ENCODE peak calls at places on chromosomes 7 and 10, in eight cellular contexts. N is neural progenitor cell, G is cardiac muscle cell, W is right atrium auricular region, S is DND-41, B is sigmoid colon, J is fibroblast of the aortic adventitia, L is fibroblast of pulmonary artery. I is an unnamed sample.

GRCh38 chr10:56279270-56279669 is 81.8 kb downstream of the ZWINT start:
- DNase-seq in W (no peak), S (no peak), J (no peak), L (no peak), B (no peak), N (no peak), G (no peak), I (no peak)

GRCh38 chr10:83991986-83992753 is 147.1 kb upstream of the GHITM start:
- DNase-seq in N (peak), B (no peak), L (peak), S (peak), W (no peak), J (no peak), G (peak), I (no peak)

GRCh38 chr7:1607001-1607400 is 37.2 kb upstream of the PSMG3 start:
- DNase-seq in G (no peak), W (no peak), B (no peak), L (no peak), N (no peak), S (no peak), J (no peak), I (no peak)

GRCh38 chr7:45434404-45434803 is 139.8 kb upstream of the ADCY1 start:
- DNase-seq in W (no peak), S (no peak), G (no peak), N (no peak), B (no peak), L (no peak), J (no peak), I (no peak)

GRCh38 chr10:91624633-91625032 is 8.2 kb downstream of the PPP1R3C start:
- DNase-seq in L (no peak), G (no peak), B (no peak), J (no peak), S (no peak), W (no peak), N (no peak), I (no peak)

GRCh38 chr10:10830316-10831061 is 187.2 kb upstream of the CELF2 start:
- DNase-seq in L (peak), S (no peak), B (no peak), G (no peak), W (no peak), J (peak), N (no peak), I (peak)

GRCh38 chr7:52302765-52303520 is 732.5 kb upstream of the POM121L12 start:
- DNase-seq in J (no peak), W (no peak), B (no peak), N (no peak), L (no peak), G (no peak), S (no peak), I (no peak)

GRCh38 chr7:93140582-93141191 is 7.5 kb downstream of the SAMD9L start:
- DNase-seq in B (no peak), G (no peak), J (no peak), L (no peak), S (no peak), W (no peak), N (no peak), I (no peak)

GRCh38 chr10:28823501-28824075 is 146.3 kb downstream of the BAMBI start:
- DNase-seq in L (no peak), G (no peak), N (no peak), J (no peak), B (no peak), S (no peak), W (no peak), I (no peak)

GRCh38 chr10:103885617-103886016 is 30.2 kb upstream of the SH3PXD2A start:
- DNase-seq in N (no peak), S (no peak), G (no peak), L (peak), W (no peak), J (peak), B (peak), I (peak)

GRCh38 chr7:108533712-108534111 is 7.8 kb upstream of the PNPLA8 start:
- DNase-seq in B (no peak), L (no peak), S (no peak), W (no peak), G (no peak), N (no peak), J (no peak), I (no peak)

GRCh38 chr10:44990965-44991364 is 9.8 kb upstream of the ZNF22 start:
- DNase-seq in L (no peak), G (no peak), B (peak), S (no peak), W (peak), N (no peak), J (no peak), I (no peak)

GRCh38 chr10:59290448-59290847 is 71.9 kb downstream of the FAM13C start:
- DNase-seq in L (no peak), G (no peak), W (no peak), N (no peak), S (no peak), B (no peak), J (no peak), I (no peak)

GRCh38 chr7:102917436-102918353 is 4.9 kb downstream of the LRRC17 start:
- DNase-seq in W (no peak), G (peak), B (no peak), N (no peak), L (peak), J (peak), S (no peak), I (no peak)

GRCh38 chr7:28408105-28408973 is 4.0 kb upstream of the CREB5 start:
- DNase-seq in L (no peak), N (peak), S (no peak), B (peak), G (peak), J (no peak), W (peak), I (no peak)

GRCh38 chr7:46226860-46227259 is 305.8 kb upstream of the IGFBP3 start:
- DNase-seq in J (no peak), N (no peak), B (no peak), L (no peak), S (no peak), W (no peak), G (no peak), I (no peak)

GRCh38 chr7:92988051-92988450 is 129.7 kb downstream of the SAMD9 start:
- DNase-seq in G (no peak), W (no peak), L (peak), N (peak), B (no peak), S (no peak), J (peak), I (no peak)

GRCh38 chr7:36312064-36312914 is 77.4 kb upstream of the ANLN start:
- DNase-seq in B (no peak), J (no peak), W (peak), S (no peak), L (no peak), G (peak), N (peak), I (no peak)

GRCh38 chr10:14586901-14587300 is 187.8 kb downstream of the FAM107B start:
- DNase-seq in W (no peak), J (no peak), B (no peak), L (no peak), N (no peak), G (no peak), S (no peak), I (no peak)

GRCh38 chr10:128046156-128046933 is 79.9 kb downstream of the MKI67 start:
- DNase-seq in B (no peak), W (no peak), G (no peak), J (no peak), S (no peak), L (no peak), N (no peak), I (no peak)

GRCh38 chr10:90743291-90743690 is 114.5 kb downstream of the HTR7 start:
- DNase-seq in L (no peak), S (no peak), N (no peak), B (no peak), G (no peak), W (no peak), J (no peak), I (no peak)

GRCh38 chr10:65430979-65431378 is 1494.9 kb upstream of the LRRTM3 start:
- DNase-seq in J (no peak), W (no peak), B (no peak), L (no peak), S (no peak), G (no peak), N (no peak), I (no peak)

GRCh38 chr10:79049931-79050895 is 18.6 kb upstream of the ZMIZ1 start:
- DNase-seq in J (peak), B (peak), G (no peak), W (no peak), L (peak), N (no peak), S (no peak), I (no peak)

GRCh38 chr7:107078517-107078966 is 34.0 kb downstream of the PRKAR2B start:
- DNase-seq in B (no peak), J (peak), S (no peak), N (peak), W (no peak), L (peak), G (peak), I (no peak)

GRCh38 chr10:90787906-90788491 is 69.8 kb downstream of the HTR7 start:
- DNase-seq in J (peak), B (no peak), W (no peak), S (peak), N (peak), G (peak), L (peak), I (no peak)

GRCh38 chr7:90766814-90767564 is 170.9 kb downstream of the CDK14 start:
- DNase-seq in N (peak), W (no peak), B (no peak), S (no peak), G (peak), L (peak), J (peak), I (no peak)
- H3K4me3 ChIP-seq in N (no peak), W (no peak), B (no peak), S (no peak), G (no peak), L (peak), J (no peak), I (no peak)

DNA sequence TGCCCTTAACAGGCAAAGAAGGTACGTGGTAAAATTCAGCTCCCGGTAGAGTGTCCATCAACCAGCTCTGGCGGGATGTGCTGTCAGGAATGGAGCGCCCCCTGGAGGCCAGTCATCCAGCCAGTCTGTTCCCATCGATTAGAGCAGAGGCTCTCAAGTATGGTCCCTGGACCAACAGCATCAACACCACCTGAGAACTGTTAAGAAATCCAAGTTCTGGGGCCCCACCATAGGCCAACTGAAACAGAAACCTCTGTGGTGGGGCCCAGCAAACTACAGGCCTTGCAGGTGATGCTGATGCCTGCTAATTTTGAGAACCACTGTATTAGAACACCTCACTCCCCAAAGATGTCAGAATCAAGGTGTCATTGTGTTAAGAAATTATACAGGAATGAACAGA is 109.2 kb downstream of the DPY19L1 start:
- DNase-seq in L (peak), S (peak), N (peak), G (peak), B (no peak), J (no peak), W (no peak), I (no peak)
- TF ChIP-seq CTCF in L (peak), S (peak), N (peak), G (peak), B (no peak), J (peak), W (peak), I (peak)

GRCh38 chr10:124142960-124143359 is 49.6 kb upstream of the CHST15 start:
- DNase-seq in W (no peak), S (no peak), N (no peak), L (no peak), B (peak), G (no peak), J (no peak), I (no peak)

GRCh38 chr10:124138195-124138882 is 44.9 kb upstream of the CHST15 start:
- DNase-seq in W (no peak), G (no peak), J (peak), S (no peak), N (no peak), L (no peak), B (peak), I (peak)

GRCh38 chr10:124134251-124134650 is 40.9 kb upstream of the CHST15 start:
- DNase-seq in W (no peak), J (no peak), N (no peak), L (no peak), S (no peak), G (no peak), B (no peak), I (no peak)

GRCh38 chr10:124142296-124142853 is 49.0 kb upstream of the CHST15 start:
- DNase-seq in S (peak), B (peak), G (no peak), L (no peak), J (no peak), N (no peak), W (no peak), I (no peak)

DNA sequence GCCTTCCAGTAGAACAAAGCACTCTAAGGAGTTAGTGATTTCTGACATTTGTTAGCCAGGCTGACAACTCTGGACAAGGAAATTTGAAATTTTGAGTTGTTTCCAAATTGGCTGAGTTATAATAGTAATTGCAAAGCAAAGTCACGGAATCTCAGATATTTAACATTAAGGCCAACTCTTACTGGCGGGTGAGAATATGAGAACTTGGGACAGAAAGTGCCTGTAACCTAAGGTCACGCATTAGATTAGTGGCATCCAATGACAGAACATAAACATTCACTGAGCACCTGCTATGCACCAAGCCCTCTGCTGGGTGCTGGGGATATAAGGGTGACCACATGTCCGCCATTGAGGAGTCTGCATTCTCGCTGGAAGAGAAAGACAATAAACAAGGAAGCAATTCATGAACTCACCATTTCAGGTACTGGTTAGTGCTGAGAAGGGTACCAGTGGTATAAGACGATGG is 45.5 kb upstream of the CHST15 start:
- DNase-seq in B (peak), S (no peak), J (no peak), G (no peak), N (no peak), L (no peak), W (no peak), I (no peak)
- H3K4me3 ChIP-seq in B (no peak), S (no peak), J (no peak), G (no peak), N (no peak), L (no peak), W (no peak), I (no peak)

DNA sequence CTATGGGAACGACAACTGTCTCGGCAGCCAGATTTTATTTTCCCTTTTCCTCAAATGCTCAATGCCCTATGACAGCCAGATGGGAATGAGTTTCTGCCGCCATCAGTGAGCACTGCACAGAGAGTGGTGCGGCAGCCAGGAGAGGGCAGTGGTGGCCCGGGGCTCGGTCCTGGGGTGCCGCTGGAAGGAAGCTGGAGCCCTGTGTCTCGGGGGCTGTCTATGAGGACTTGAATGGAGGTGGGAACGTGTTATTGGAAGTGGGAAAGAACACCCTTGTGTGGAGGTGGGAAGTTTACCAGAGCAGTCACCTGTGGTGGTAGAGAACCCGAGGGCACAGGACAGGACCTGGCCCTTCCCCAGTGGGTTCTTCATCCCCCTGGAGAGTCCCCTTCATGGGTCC is 35.8 kb downstream of the JAKMIP3 start:
- DNase-seq in W (no peak), G (no peak), S (no peak), B (peak), N (no peak), L (no peak), J (no peak), I (no peak)
- TF ChIP-seq CTCF in W (no peak), G (no peak), S (peak), B (no peak), N (peak), L (no peak), J (no peak), I (no peak)

I was measured in AG09309.